ENCODE peak calls at places on chromosomes 6 and 20, in ten cellular contexts. S is dorsolateral prefrontal cortex, K is MM.1S, R is AG04450, D is neuronal stem cell, I is thoracic aorta, Z is IMR-90, N is right lobe of liver, B is left ventricle myocardium inferior, P is transverse colon. E is an unnamed sample.

GRCh38 chr20:48759631-48760245 is 68.1 kb downstream of the PREX1 start:
- DNase-seq in N (no peak), S (no peak), Z (no peak), P (no peak), K (no peak), I (no peak), D (no peak), R (no peak), B (no peak), E (no peak)

GRCh38 chr6:112203577-112204349 is 50.6 kb downstream of the LAMA4 start:
- DNase-seq in S (no peak), I (no peak), P (no peak), D (no peak), Z (peak; percentile 95), N (no peak), R (no peak), B (no peak), K (peak; percentile 44), E (no peak)

GRCh38 chr6:44542401-44543116 is 155.1 kb downstream of the CDC5L start:
- DNase-seq in N (no peak), K (no peak), I (no peak), Z (no peak), R (no peak), P (no peak), S (no peak), D (peak; percentile 53), B (no peak), E (no peak)

GRCh38 chr20:4819901-4820300 is 98.2 kb downstream of the PRND start:
- DNase-seq in S (no peak), N (no peak), R (no peak), B (no peak), Z (no peak), P (no peak), D (no peak), I (no peak), K (no peak), E (no peak)

GRCh38 chr6:25601797-25602679 is 50.0 kb upstream of the SCGN start:
- DNase-seq in K (peak; percentile 58), P (no peak), Z (peak; percentile 67), R (peak; percentile 15), N (no peak), S (no peak), D (peak; percentile 27), I (no peak), B (no peak), E (no peak)

GRCh38 chr6:113699239-113699638 is 157.9 kb upstream of the MARCKS start:
- DNase-seq in B (no peak), D (no peak), I (no peak), N (no peak), Z (no peak), S (no peak), R (no peak), K (no peak), P (no peak), E (no peak)

GRCh38 chr6:162580619-162581018 is 146.9 kb downstream of the PRKN start:
- DNase-seq in S (no peak), P (no peak), B (no peak), N (no peak), Z (no peak), R (no peak), I (no peak), K (no peak), D (no peak), E (no peak)

GRCh38 chr6:70575899-70576298 is 9.2 kb downstream of the SDHAF4 start:
- DNase-seq in P (peak; percentile 12), B (no peak), S (no peak), Z (no peak), N (no peak), K (no peak), I (no peak), R (no peak), D (no peak), E (no peak)

GRCh38 chr6:135522975-135523692 is 25.6 kb upstream of the AHI1 start:
- DNase-seq in D (no peak), B (no peak), Z (peak; percentile 87), P (no peak), R (no peak), I (no peak), N (no peak), K (no peak), S (no peak), E (no peak)

GRCh38 chr20:23878787-23879186 is 761 bp downstream of the CST5 start:
- DNase-seq in N (no peak), Z (no peak), S (no peak), K (no peak), P (no peak), B (no peak), D (no peak), I (no peak), R (no peak), E (no peak)
- H3K27me3 ChIP-seq in N (no peaks in the 10 kb centered on the region), Z (no peaks in the 10 kb centered on the region), S (no peaks in the 10 kb centered on the region), K (no peaks in the 10 kb centered on the region), P (no peaks in the 10 kb centered on the region), B (peaks cover 62% of the 10 kb centered on the region), D (no peaks in the 10 kb centered on the region), I (no peaks in the 10 kb centered on the region), R (no peaks in the 10 kb centered on the region), E (no peaks in the 10 kb centered on the region)

GRCh38 chr20:53950031-53950430 is 120.4 kb downstream of the BCAS1 start:
- DNase-seq in P (no peak), I (no peak), B (no peak), N (no peak), K (no peak), R (no peak), Z (peak; percentile 18), D (no peak), S (no peak), E (no peak)

GRCh38 chr20:53949319-53949839 is 121.0 kb downstream of the BCAS1 start:
- DNase-seq in B (peak; percentile 36), N (no peak), R (no peak), Z (peak; percentile 94), K (peak; percentile 76), S (no peak), P (peak; percentile 69), D (no peak), I (no peak), E (no peak)

GRCh38 chr20:53950578-53950977 is 119.8 kb downstream of the BCAS1 start:
- DNase-seq in N (no peak), S (no peak), R (no peak), Z (no peak), K (no peak), B (no peak), P (no peak), I (no peak), D (no peak), E (no peak)

GRCh38 chr20:53954734-53955658 is 115.4 kb downstream of the BCAS1 start:
- DNase-seq in R (no peak), B (no peak), P (no peak), D (no peak), I (no peak), Z (no peak), N (no peak), K (no peak), S (no peak), E (no peak)

GRCh38 chr20:53952528-53953096 is 117.8 kb downstream of the BCAS1 start:
- DNase-seq in D (no peak), N (no peak), R (no peak), Z (no peak), P (no peak), K (no peak), B (no peak), I (no peak), S (no peak), E (no peak)
- H3K27me3 ChIP-seq in D (no peaks in the 10 kb centered on the region), N (no peaks in the 10 kb centered on the region), R (no peaks in the 10 kb centered on the region), Z (no peaks in the 10 kb centered on the region), P (no peaks in the 10 kb centered on the region), K (no peaks in the 10 kb centered on the region), B (no peaks in the 10 kb centered on the region), I (no peaks in the 10 kb centered on the region), S (no peaks in the 10 kb centered on the region), E (no peaks in the 10 kb centered on the region)

GRCh38 chr20:61661025-61661424 is 404.7 kb downstream of the TAF4 start:
- DNase-seq in R (no peak), K (no peak), D (no peak), S (no peak), B (no peak), P (no peak), N (no peak), I (no peak), Z (no peak), E (no peak)

GRCh38 chr20:61662226-61662945 is 403.3 kb downstream of the TAF4 start:
- DNase-seq in D (no peak), P (no peak), Z (no peak), N (no peak), K (no peak), R (no peak), B (no peak), I (no peak), S (no peak), E (no peak)

GRCh38 chr20:61662946-61663460 is 402.7 kb downstream of the TAF4 start:
- DNase-seq in B (no peak), R (no peak), S (peak; percentile 83), P (no peak), D (no peak), K (no peak), N (no peak), Z (no peak), I (no peak), E (no peak)

GRCh38 chr20:61660559-61660958 is 405.1 kb downstream of the TAF4 start:
- DNase-seq in B (no peak), R (no peak), N (no peak), S (no peak), D (no peak), K (no peak), Z (no peak), P (no peak), I (no peak), E (no peak)

DNA sequence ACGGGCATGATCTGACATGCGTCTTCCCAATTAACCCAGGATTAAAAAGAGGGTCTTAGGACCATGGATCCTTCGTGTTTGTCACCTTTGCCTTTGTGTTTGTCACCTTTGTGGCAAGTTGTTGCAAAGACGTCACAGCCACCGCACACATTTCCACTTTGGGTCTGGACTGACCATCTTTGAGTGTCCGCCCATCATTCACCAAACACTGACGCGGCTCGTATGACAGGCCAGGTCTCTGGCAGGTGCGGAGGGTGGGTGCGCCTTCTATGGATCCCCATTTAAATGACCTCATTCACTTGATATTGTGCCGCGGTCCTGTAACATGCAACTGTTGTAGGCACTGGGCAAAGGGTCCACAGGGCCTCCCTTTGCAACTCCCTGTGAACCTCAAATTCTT is 404.1 kb downstream of the TAF4 start:
- DNase-seq in R (no peak), N (no peak), I (no peak), Z (no peak), P (no peak), S (no peak), B (no peak), K (no peak), D (no peak), E (no peak)
- H3K27me3 ChIP-seq in R (no peaks in the 10 kb centered on the region), N (no peaks in the 10 kb centered on the region), I (no peaks in the 10 kb centered on the region), Z (no peaks in the 10 kb centered on the region), P (no peaks in the 10 kb centered on the region), S (no peaks in the 10 kb centered on the region), B (peaks cover 54% of the 10 kb centered on the region), K (peaks cover 91% of the 10 kb centered on the region), D (no peaks in the 10 kb centered on the region), E (no peaks in the 10 kb centered on the region)

GRCh38 chr6:150725795-150726194 is 126.1 kb downstream of the PLEKHG1 start:
- DNase-seq in K (no peak), P (no peak), B (no peak), I (no peak), Z (no peak), R (no peak), N (no peak), D (no peak), S (no peak), E (no peak)
- H3K27me3 ChIP-seq in K (no peaks in the 10 kb centered on the region), P (no peaks in the 10 kb centered on the region), B (no peaks in the 10 kb centered on the region), I (no peaks in the 10 kb centered on the region), Z (no peaks in the 10 kb centered on the region), R (no peaks in the 10 kb centered on the region), N (no peaks in the 10 kb centered on the region), D (no peaks in the 10 kb centered on the region), S (no peaks in the 10 kb centered on the region), E (peaks cover 15% of the 10 kb centered on the region)

GRCh38 chr20:3059489-3059888 is 11.9 kb upstream of the OXT start:
- DNase-seq in S (no peak), D (no peak), I (no peak), Z (no peak), N (no peak), P (no peak), K (no peak), R (no peak), B (no peak), E (no peak)
- H3K27me3 ChIP-seq in S (no peaks in the 10 kb centered on the region), D (no peaks in the 10 kb centered on the region), I (no peaks in the 10 kb centered on the region), Z (no peaks in the 10 kb centered on the region), N (no peaks in the 10 kb centered on the region), P (no peaks in the 10 kb centered on the region), K (no peaks in the 10 kb centered on the region), R (no peaks in the 10 kb centered on the region), B (no peaks in the 10 kb centered on the region), E (peaks cover 4% of the 10 kb centered on the region)